ENCODE peak calls at places on chromosomes 3 and 15, in six cellular contexts. Q, K, C, G, S and E are unnamed samples.
A peak's percentile ranks its signal among the peaks of the same experiment; 100 is the strongest.

GRCh38 chr3:169170456-169170855 is 493.1 kb downstream of the MECOM start:
- DNase-seq in Q (no peak), C (no peak), S (no peak), G (no peak), K (no peak), E (no peak)

GRCh38 chr15:73899197-73900128 is 26.1 kb downstream of the TBC1D21 start:
- DNase-seq in S (no peak), K (peak; percentile 16), Q (no peak), G (peak; percentile 37), C (no peak), E (no peak)

GRCh38 chr3:108024146-108024836 is 66.5 kb downstream of the CD47 start:
- DNase-seq in K (peak; percentile 22), Q (no peak), S (no peak), G (no peak), C (no peak), E (no peak)

GRCh38 chr3:8239718-8240698 is 261.6 kb upstream of the LMCD1 start:
- DNase-seq in C (no peak), S (peak; percentile 27), Q (peak; percentile 56), G (peak; percentile 50), K (peak; percentile 59), E (peak; percentile 35)

GRCh38 chr15:69298697-69299441 is at the start of gene PAQR5:
- DNase-seq in C (no peak), Q (peak; percentile 80), S (no peak), G (peak; percentile 91), K (no peak), E (peak; percentile 92)

GRCh38 chr3:52490035-52490937 is 4.9 kb upstream of the STAB1 start:
- DNase-seq in Q (no peak), G (no peak), C (no peak), S (no peak), K (no peak), E (no peak)

GRCh38 chr3:111903067-111903511 is 44.0 kb downstream of the PHLDB2 start:
- DNase-seq in G (no peak), C (no peak), K (peak; percentile 84), Q (no peak), S (no peak), E (peak; percentile 72)

GRCh38 chr3:69913422-69913821 is 86.1 kb upstream of the SAMMSON start:
- DNase-seq in S (no peak), G (no peak), K (no peak), C (no peak), Q (no peak), E (no peak)

GRCh38 chr3:11567516-11568467 is 75.9 kb downstream of the VGLL4 start:
- DNase-seq in C (no peak), K (peak; percentile 84), Q (no peak), S (no peak), G (no peak), E (peak; percentile 56)

GRCh38 chr3:112333002-112333385 is at the start of gene CD200:
- DNase-seq in C (no peak), G (peak; percentile 79), S (no peak), K (peak; percentile 16), Q (no peak), E (no peak)

GRCh38 chr15:64681424-64682024 is 93.9 kb downstream of the RBPMS2 start:
- DNase-seq in Q (peak; percentile 67), K (peak; percentile 65), G (peak; percentile 89), C (no peak), S (peak; percentile 72), E (peak; percentile 98)

GRCh38 chr15:56948766-56949105 is 30.3 kb downstream of the TCF12 start:
- DNase-seq in K (peak; percentile 45), G (no peak), Q (no peak), S (no peak), C (no peak), E (no peak)

GRCh38 chr15:84829428-84829827 is 12.3 kb downstream of the ALPK3 start:
- DNase-seq in Q (peak; percentile 60), C (no peak), K (no peak), G (no peak), S (no peak), E (no peak)

GRCh38 chr15:32867313-32867626 is 149.5 kb downstream of the GREM1 start:
- DNase-seq in C (no peak), S (no peak), Q (no peak), G (no peak), K (peak; percentile 96), E (peak; percentile 93)

GRCh38 chr15:100033140-100033857 is 300.1 kb upstream of the LYSMD4 start:
- DNase-seq in G (no peak), S (no peak), C (no peak), K (peak; percentile 41), Q (no peak), E (no peak)

GRCh38 chr3:45555154-45555591 is 39.4 kb upstream of the LIMD1 start:
- DNase-seq in G (no peak), K (no peak), C (no peak), S (no peak), Q (no peak), E (no peak)

GRCh38 chr3:123344175-123344908 is 104.5 kb downstream of the ADCY5 start:
- DNase-seq in K (peak; percentile 74), C (no peak), S (no peak), Q (no peak), G (no peak), E (no peak)

GRCh38 chr3:4302747-4303146 is 422 bp upstream of the SETMAR start:
- DNase-seq in C (no peak), G (no peak), Q (no peak), K (no peak), S (no peak), E (no peak)

DNA sequence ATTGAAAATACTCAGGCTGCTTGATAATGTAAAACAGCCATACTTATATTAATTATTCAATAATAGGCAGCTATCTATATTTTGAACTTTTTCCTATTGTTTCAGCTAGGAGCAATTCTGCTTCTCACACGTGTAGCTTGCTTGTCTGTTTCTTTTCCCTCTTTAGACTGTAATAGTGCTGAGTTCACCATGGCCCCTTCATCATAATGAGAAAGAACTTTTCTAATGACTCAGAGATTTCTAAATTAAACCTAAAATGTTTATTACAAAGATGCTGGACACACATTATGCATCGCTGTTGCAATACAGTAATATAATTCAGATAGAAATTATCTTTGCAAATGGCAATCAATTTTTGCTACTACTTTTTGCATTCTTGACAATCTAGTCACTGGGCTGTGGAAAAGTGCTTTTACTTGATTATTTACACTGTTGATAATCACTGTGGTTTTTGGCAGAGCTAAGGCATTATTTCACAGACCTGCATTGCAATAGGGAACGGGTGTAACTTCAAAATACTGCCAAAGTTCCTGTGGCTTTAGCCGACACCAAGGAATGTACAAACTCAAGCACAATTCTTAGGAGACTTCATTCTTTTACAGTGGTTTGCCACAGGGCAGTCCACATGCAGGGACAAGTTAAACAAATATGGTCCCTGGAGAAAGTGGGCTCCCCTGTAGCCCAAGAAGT is 281.0 kb upstream of the TBL1XR1 start:
- DNase-seq in K (peak; percentile 100), G (no peak), S (peak; percentile 23), C (no peak), Q (no peak), E (peak; percentile 28)
- TF ChIP-seq SMC3 in K (peak; percentile 2), G (peak; percentile 2), S (no peak), C (no peak), Q (no peak), E (peak; percentile 32)

GRCh38 chr15:31226011-31226410 is 100.6 kb upstream of the KLF13 start:
- DNase-seq in C (no peak), K (no peak), S (no peak), Q (no peak), G (no peak), E (no peak)

GRCh38 chr15:31230630-31231485 is 95.8 kb upstream of the KLF13 start:
- DNase-seq in G (no peak), Q (no peak), C (peak; percentile 99), S (no peak), K (no peak), E (no peak)

GRCh38 chr15:31227954-31228542 is 98.6 kb upstream of the KLF13 start:
- DNase-seq in G (no peak), K (no peak), C (no peak), Q (no peak), S (no peak), E (no peak)

GRCh38 chr15:31227235-31227634 is 99.4 kb upstream of the KLF13 start:
- DNase-seq in G (no peak), Q (no peak), C (no peak), S (no peak), K (no peak), E (no peak)

DNA sequence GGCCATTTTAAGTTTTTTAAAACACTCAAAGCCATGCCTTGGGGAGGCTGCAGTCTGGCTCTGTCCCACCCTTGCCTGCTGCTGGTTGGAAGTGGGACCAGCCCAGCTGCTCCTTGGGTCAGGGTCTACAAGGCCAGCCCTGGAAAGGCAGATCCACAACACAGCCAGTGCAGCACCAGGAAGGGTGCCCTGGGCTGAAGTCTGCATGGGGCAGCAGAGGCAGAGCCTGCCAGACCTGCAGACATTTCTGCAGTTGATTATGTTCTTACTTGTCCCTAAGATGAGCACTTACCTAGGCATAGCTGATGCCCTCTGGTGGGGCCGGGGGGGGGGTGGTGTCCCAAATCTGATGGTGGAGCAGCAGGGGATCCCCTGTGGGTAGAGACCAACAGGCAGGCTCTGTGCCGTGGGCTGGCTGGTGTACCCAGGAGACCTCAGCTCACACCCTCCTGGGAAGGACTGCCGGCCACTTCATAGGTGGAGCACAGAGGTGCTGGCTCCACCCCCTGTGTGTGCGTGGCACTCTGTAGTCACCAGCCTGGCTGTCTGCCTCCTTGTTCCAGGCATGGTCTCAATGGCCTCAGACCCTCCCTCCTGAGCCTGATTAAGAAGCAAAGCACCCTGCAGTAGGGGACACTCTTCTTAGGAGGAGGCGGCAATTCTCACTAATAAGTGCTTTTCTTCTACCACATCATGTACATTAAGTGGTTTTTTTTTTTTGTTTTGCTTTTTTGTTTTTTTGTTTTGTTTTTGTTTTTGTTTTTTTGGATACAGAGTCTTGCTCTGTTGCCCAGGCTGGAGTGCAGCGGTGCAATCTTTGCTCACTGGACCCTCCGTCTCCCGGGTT is 97.4 kb upstream of the KLF13 start:
- DNase-seq in Q (no peak), S (peak; percentile 58), C (peak; percentile 91), G (no peak), K (no peak), E (peak; percentile 47)
- TF ChIP-seq SMC3 in Q (no peak), S (no peak), C (no peak), G (no peak), K (no peak), E (no peak)

DNA sequence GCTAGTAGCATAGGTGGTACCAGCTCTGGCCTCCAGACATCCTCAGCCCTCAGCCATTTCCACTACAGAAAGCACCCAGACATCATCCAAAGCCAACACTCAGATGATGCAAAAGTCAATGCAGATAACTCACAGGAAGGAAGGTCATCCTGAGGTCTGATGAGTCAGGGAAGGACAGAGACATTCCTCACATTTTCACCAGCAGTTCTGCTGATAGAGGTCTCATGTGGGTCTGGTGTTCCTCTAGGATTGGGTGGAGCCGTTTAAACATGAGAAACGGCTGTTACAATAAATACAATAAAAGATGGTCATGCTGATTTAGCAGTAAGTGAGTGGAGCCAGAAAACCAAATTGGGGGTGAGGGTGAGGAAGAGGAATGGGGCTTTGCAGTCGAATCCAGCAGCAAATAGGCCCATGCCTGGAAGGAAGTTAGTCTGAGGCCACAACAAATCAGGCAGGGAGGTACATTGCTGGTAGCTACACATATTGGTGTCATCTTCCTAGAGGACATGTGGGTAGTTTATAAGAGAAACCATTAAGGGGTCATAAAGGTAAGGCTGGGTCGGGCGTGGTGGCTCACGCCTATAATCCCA is 33.3 kb upstream of the FLNB start:
- DNase-seq in C (no peak), G (peak; percentile 28), S (peak; percentile 96), Q (peak; percentile 35), K (peak; percentile 98), E (peak; percentile 85)
- TF ChIP-seq SMC3 in C (no peak), G (no peak), S (peak; percentile 6), Q (no peak), K (peak; percentile 2), E (no peak)

DNA sequence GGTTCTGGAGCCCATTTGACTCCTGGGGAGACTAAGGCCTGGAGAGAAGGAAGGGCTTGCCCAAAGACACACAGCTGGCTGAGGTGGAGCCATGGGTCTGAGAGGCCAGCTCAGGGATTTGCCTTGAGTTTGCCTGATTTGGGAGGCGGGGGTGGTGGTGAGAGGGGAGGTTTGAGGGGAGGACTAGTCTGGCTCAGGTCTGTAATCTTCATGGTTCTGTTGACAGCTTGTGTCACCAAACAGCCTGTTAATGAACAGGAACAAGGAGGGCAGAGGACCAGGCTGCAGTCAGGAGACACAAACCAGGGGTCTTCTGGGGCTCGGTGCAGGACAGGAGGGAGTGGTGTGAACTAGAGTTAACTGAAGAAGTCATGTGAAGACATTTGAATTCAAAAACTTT is 3.6 kb downstream of the TRH start:
- DNase-seq in K (no peak), S (no peak), C (no peak), Q (no peak), G (no peak), E (no peak)
- TF ChIP-seq SMC3 in K (no peak), S (no peak), C (no peak), Q (no peak), G (no peak), E (no peak)